ENCODE peak calls at places on chromosomes 3 and 15, in five cellular contexts. N is mucosa of descending colon; D is sigmoid colon; L is CD8-positive, alpha-beta memory T cell; O is CMK. B is an unnamed sample.

GRCh38 chr3:100234364-100234763 is 26.4 kb upstream of the TBC1D23 start:
- DNase-seq in N (no peak), D (no peak), L (no peak), O (no peak), B (no peak)

GRCh38 chr3:150225986-150226385 is 182.1 kb upstream of the TSC22D2 start:
- DNase-seq in N (no peak), D (no peak), L (no peak), O (no peak), B (no peak)

GRCh38 chr3:186984064-186984463 is 53.7 kb downstream of the ST6GAL1 start:
- DNase-seq in N (no peak), D (no peak), L (no peak), O (no peak), B (no peak)

GRCh38 chr3:173556546-173556945 is 159.0 kb downstream of the NLGN1 start:
- DNase-seq in N (no peak), D (no peak), L (no peak), O (no peak), B (no peak)

GRCh38 chr3:171810278-171811058 is at the start of gene PLD1:
- DNase-seq in N (peak; percentile 87), D (peak; percentile 91), L (peak; percentile 25), O (no peak), B (peak; percentile 89)

GRCh38 chr3:187172929-187173328 is 24.4 kb upstream of the RTP1 start:
- DNase-seq in N (no peak), D (no peak), L (no peak), O (no peak), B (no peak)

GRCh38 chr3:80099559-80099958 is 331.8 kb upstream of the ROBO1 start:
- DNase-seq in N (no peak), D (no peak), L (no peak), O (no peak), B (no peak)

GRCh38 chr3:57068437-57069089 is 8.1 kb downstream of the SPATA12 start:
- DNase-seq in N (peak; percentile 43), D (peak; percentile 84), L (no peak), O (no peak), B (peak; percentile 78)

GRCh38 chr15:79179108-79179561 is 88.6 kb upstream of the RASGRF1 start:
- DNase-seq in N (no peak), D (no peak), L (no peak), O (no peak), B (peak; percentile 94)

GRCh38 chr3:16319307-16319706 is 54.3 kb downstream of the OXNAD1 start:
- DNase-seq in N (peak; percentile 60), D (no peak), L (peak; percentile 65), O (no peak), B (no peak)

GRCh38 chr3:89957461-89957860 is 850.0 kb downstream of the EPHA3 start:
- DNase-seq in N (no peak), D (no peak), L (no peak), O (no peak), B (no peak)

GRCh38 chr3:189573004-189573403 is 58.2 kb upstream of the TP63 start:
- DNase-seq in N (no peak), D (no peak), L (no peak), O (no peak), B (no peak)

GRCh38 chr3:64067510-64068346 is 44.4 kb upstream of the PSMD6 start:
- DNase-seq in N (no peak), D (no peak), L (no peak), O (no peak), B (no peak)